ENCODE peak calls at places on chromosomes 4 and X, in six cellular contexts. G is C1 segment of cervical spinal cord, V is EL, P is Caki2, O is GM10248, N is D341Med. R is an unnamed sample.

GRCh38 chr4:108209489-108209888 is 40.8 kb upstream of the LEF1 start:
- DNase-seq in V (no peak), P (no peak), O (no peak), G (no peak), N (no peak), R (no peak)

GRCh38 chr4:99885063-99885664 is 9.1 kb downstream of the LAMTOR3 start:
- DNase-seq in P (peak; percentile 16), O (peak; percentile 14), G (no peak), V (peak; percentile 41), N (peak; percentile 29), R (peak; percentile 61)

GRCh38 chr4:3440979-3441500 is 728 bp upstream of the HGFAC start:
- DNase-seq in V (peak; percentile 37), O (no peak), P (no peak), N (no peak), G (no peak), R (peak; percentile 35)

GRCh38 chr4:76703123-76703490 is 194.8 kb downstream of the SOWAHB start:
- DNase-seq in N (no peak), G (no peak), O (no peak), P (no peak), V (peak; percentile 83), R (no peak)

GRCh38 chr4:178306565-178306964 is 864.3 kb upstream of the AGA start:
- DNase-seq in O (no peak), V (peak; percentile 30), P (no peak), G (no peak), N (no peak), R (peak; percentile 78)

GRCh38 chrX:86148024-86148511 is at the start of gene DACH2:
- DNase-seq in P (peak; percentile 63), N (peak; percentile 87), G (peak; percentile 59), O (peak; percentile 37), V (peak; percentile 37), R (peak; percentile 78)

GRCh38 chr4:64670647-64671046 is 261.4 kb upstream of the TECRL start:
- DNase-seq in P (no peak), O (no peak), G (no peak), V (no peak), N (peak; percentile 8), R (peak; percentile 9)

GRCh38 chr4:151808120-151808529 is 47.3 kb upstream of the GATB start:
- DNase-seq in V (peak; percentile 58), P (no peak), G (no peak), O (no peak), N (no peak), R (peak; percentile 61)

GRCh38 chr4:81314196-81314896 is 99.3 kb upstream of the PRKG2 start:
- DNase-seq in V (peak; percentile 1), N (no peak), P (peak; percentile 97), G (no peak), O (no peak), R (no peak)

GRCh38 chr4:4762909-4763814 is 96.3 kb upstream of the MSX1 start:
- DNase-seq in P (no peak), O (peak; percentile 81), G (no peak), N (no peak), V (peak; percentile 59), R (peak; percentile 5)

GRCh38 chrX:140342410-140342809 is 162.5 kb downstream of the SOX3 start:
- DNase-seq in O (no peak), P (peak; percentile 11), V (no peak), N (no peak), G (no peak), R (no peak)

GRCh38 chrX:97021680-97022079 is 138.0 kb downstream of the RPA4 start:
- DNase-seq in V (peak; percentile 21), P (no peak), G (no peak), N (no peak), O (no peak), R (peak; percentile 11)

GRCh38 chrX:18428006-18428405 is 2.6 kb downstream of the CDKL5 start:
- DNase-seq in P (no peak), N (no peak), O (no peak), V (no peak), G (no peak), R (no peak)

GRCh38 chr4:188417181-188417580 is 277.9 kb downstream of the TRIML1 start:
- DNase-seq in V (no peak), G (no peak), O (no peak), P (no peak), N (no peak), R (peak; percentile 18)

GRCh38 chrX:98065151-98065550 is 1181.4 kb downstream of the RPA4 start:
- DNase-seq in N (no peak), P (no peak), O (no peak), V (no peak), G (no peak), R (no peak)

GRCh38 chr4:184400375-184400870 is 73.9 kb downstream of the IRF2 start:
- DNase-seq in G (no peak), V (peak; percentile 94), P (peak; percentile 82), O (no peak), N (no peak), R (peak; percentile 74)

GRCh38 chrX:46876901-46877300 is 35.3 kb upstream of the JADE3 start:
- DNase-seq in O (no peak), P (no peak), V (no peak), N (no peak), G (no peak), R (peak; percentile 60)

GRCh38 chrX:68261060-68261672 is 172.1 kb downstream of the OPHN1 start:
- DNase-seq in G (peak; percentile 1), P (no peak), O (no peak), N (no peak), V (peak; percentile 28), R (peak; percentile 49)

GRCh38 chr4:121307441-121308327 is 73.1 kb downstream of the QRFPR start:
- DNase-seq in N (peak; percentile 50), V (peak; percentile 44), O (peak; percentile 56), P (peak; percentile 43), G (no peak), R (peak; percentile 74)

GRCh38 chrX:70293621-70294020 is 3.7 kb downstream of the KIF4A start:
- DNase-seq in V (peak; percentile 26), N (no peak), G (no peak), O (no peak), P (no peak), R (no peak)

GRCh38 chrX:84168095-84168494 is 19.9 kb downstream of the RPS6KA6 start:
- DNase-seq in N (no peak), G (no peak), O (no peak), P (no peak), V (peak; percentile 69), R (no peak)

GRCh38 chr4:168514249-168514852 is 17.5 kb downstream of the PALLD start:
- DNase-seq in O (peak; percentile 12), N (no peak), G (no peak), V (peak; percentile 50), P (peak; percentile 13), R (peak; percentile 53)

GRCh38 chrX:49192722-49193328 is 6.7 kb upstream of the PRICKLE3 start:
- DNase-seq in N (no peak), G (no peak), O (no peak), V (no peak), P (no peak), R (peak; percentile 31)

GRCh38 chrX:138006176-138006575 is 440.2 kb downstream of the ZIC3 start:
- DNase-seq in G (no peak), P (no peak), V (no peak), N (no peak), O (no peak), R (no peak)

GRCh38 chr4:176393306-176394013 is 73.7 kb downstream of the SPCS3 start:
- DNase-seq in V (no peak), G (no peak), P (no peak), O (no peak), N (no peak), R (no peak)

GRCh38 chr4:168636506-168637176 is 139.8 kb downstream of the PALLD start:
- DNase-seq in V (peak; percentile 81), N (no peak), O (no peak), G (no peak), P (peak; percentile 65), R (peak; percentile 83)

GRCh38 chr4:183961772-183962171 is 56.7 kb downstream of the STOX2 start:
- DNase-seq in N (no peak), O (no peak), V (no peak), G (no peak), P (no peak), R (no peak)

GRCh38 chr4:6403400-6403685 is 69.1 kb downstream of the PPP2R2C start:
- DNase-seq in P (no peak), V (no peak), O (no peak), N (peak; percentile 85), G (no peak), R (no peak)

GRCh38 chrX:14591976-14592375 is 62.6 kb downstream of the GLRA2 start:
- DNase-seq in P (no peak), V (peak; percentile 25), O (no peak), N (no peak), G (no peak), R (no peak)

GRCh38 chr4:150580244-150580643 is 1.7 kb upstream of the MAB21L2 start:
- DNase-seq in O (no peak), V (no peak), G (no peak), N (no peak), P (no peak), R (no peak)

GRCh38 chr4:52991452-52991851 is 129.3 kb downstream of the RASL11B start:
- DNase-seq in V (no peak), P (no peak), N (no peak), G (no peak), O (no peak), R (no peak)

GRCh38 chr4:169090479-169091215 is 80.6 kb upstream of the CBR4 start:
- DNase-seq in V (no peak), P (no peak), N (no peak), G (no peak), O (no peak), R (no peak)

GRCh38 chr4:8546766-8547107 is 33.5 kb upstream of the GPR78 start:
- DNase-seq in P (no peak), O (no peak), G (no peak), N (no peak), V (no peak), R (no peak)

GRCh38 chr4:76473186-76473585 is 38.2 kb downstream of the SHROOM3 start:
- DNase-seq in N (no peak), P (no peak), V (no peak), G (no peak), O (no peak), R (no peak)

GRCh38 chr4:69830529-69831269 is 29.2 kb downstream of the SULT1E1 start:
- DNase-seq in V (no peak), N (no peak), P (peak; percentile 78), O (no peak), G (no peak), R (peak; percentile 6)

GRCh38 chrX:49272426-49272825 is 2.8 kb downstream of the PPP1R3F start:
- DNase-seq in V (no peak), G (no peak), N (no peak), P (no peak), O (no peak), R (no peak)

GRCh38 chrX:96387801-96388200 is 296.8 kb upstream of the DIAPH2 start:
- DNase-seq in V (no peak), P (no peak), O (no peak), N (no peak), G (no peak), R (no peak)